ENCODE peak calls at places on chromosome 7, in eight cellular contexts. N is WERI-Rb-1, K is AG09319, F is upper lobe of right lung, G is endothelial cell of umbilical vein, A is kidney epithelial cell, I is NB4, S is tibial nerve. Y is an unnamed sample.
A peak's percentile ranks its signal among the peaks of the same experiment; 100 is the strongest.

GRCh38 chr7:18700147-18700546 is 204.6 kb downstream of the HDAC9 start:
- DNase-seq in G (no peak), K (no peak), S (no peak), A (no peak), N (peak; percentile 23), I (peak; percentile 40), F (no peak), Y (no peak)

GRCh38 chr7:148941598-148942280 is 57.6 kb upstream of the EZH2 start:
- DNase-seq in I (peak; percentile 95), F (peak; percentile 83), K (no peak), N (peak; percentile 92), A (no peak), S (peak; percentile 26), G (peak; percentile 72), Y (peak; percentile 53)

GRCh38 chr7:156635529-156636385 is 4.8 kb upstream of the RNF32 start:
- DNase-seq in F (no peak), S (no peak), A (no peak), K (no peak), I (no peak), N (no peak), G (no peak), Y (no peak)

GRCh38 chr7:19772323-19772722 is 1.1 kb downstream of the TMEM196 start:
- DNase-seq in A (no peak), N (no peak), K (no peak), S (no peak), G (no peak), F (no peak), I (no peak), Y (no peak)

GRCh38 chr7:21939136-21939857 is 6.4 kb downstream of the CDCA7L start:
- DNase-seq in G (peak; percentile 88), F (no peak), S (no peak), K (no peak), N (no peak), A (peak; percentile 61), I (no peak), Y (peak; percentile 9)

GRCh38 chr7:91772100-91772794 is 108.3 kb downstream of the MTERF1 start:
- DNase-seq in G (no peak), F (no peak), S (no peak), N (no peak), A (no peak), K (no peak), I (no peak), Y (peak; percentile 57)

GRCh38 chr7:140940866-140941265 is 16.1 kb upstream of the BRAF start:
- DNase-seq in I (no peak), S (no peak), A (no peak), N (no peak), F (no peak), G (no peak), K (no peak), Y (no peak)

GRCh38 chr7:140390466-140391190 is 7.7 kb downstream of the SLC37A3 start:
- DNase-seq in N (no peak), K (no peak), G (no peak), S (no peak), F (peak; percentile 40), I (peak; percentile 86), A (peak; percentile 72), Y (peak; percentile 43)

DNA sequence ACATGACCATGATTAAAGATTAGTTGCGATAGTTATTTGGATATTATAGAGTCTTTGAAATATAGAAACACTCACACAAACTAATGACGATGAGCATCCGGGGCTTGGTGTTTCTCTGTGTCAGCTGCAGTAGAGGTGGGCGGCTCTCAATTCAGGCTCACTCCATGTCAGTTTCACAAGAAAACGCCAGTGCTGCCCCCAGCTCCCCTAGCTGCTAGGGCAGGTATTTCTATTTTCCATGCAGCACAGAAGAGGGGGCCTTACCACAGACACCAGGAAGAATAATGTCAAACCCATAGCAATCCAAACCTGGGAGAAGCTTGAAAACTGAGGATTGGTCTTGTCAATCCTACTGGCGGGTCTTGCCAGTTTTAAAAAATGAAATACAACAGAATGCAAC is 197.1 kb downstream of the PHTF2 start:
- DNase-seq in G (no peak), K (no peak), A (no peak), F (no peak), N (no peak), I (no peak), S (no peak), Y (no peak)
- TF ChIP-seq CTCF in G (no peak), K (no peak), A (peak; percentile 38), F (no peak), N (no peak), I (peak; percentile 21), S (no peak), Y (no peak)

GRCh38 chr7:40447345-40447744 is 312.5 kb downstream of the SUGCT start:
- DNase-seq in A (no peak), S (no peak), G (no peak), I (peak; percentile 56), N (peak; percentile 16), K (no peak), F (no peak), Y (no peak)
- TF ChIP-seq CTCF in A (no peak), S (no peak), G (no peak), I (peak; percentile 37), N (peak; percentile 33), K (no peak), F (no peak), Y (no peak)

GRCh38 chr7:42986213-42986612 is 54.0 kb downstream of the MRPL32 start:
- DNase-seq in A (no peak), I (no peak), N (no peak), F (no peak), S (no peak), K (no peak), G (no peak), Y (no peak)
- TF ChIP-seq CTCF in A (no peak), I (no peak), N (no peak), F (no peak), S (no peak), K (no peak), G (no peak), Y (no peak)

GRCh38 chr7:130037703-130038102 is 13.5 kb downstream of the ZC3HC1 start:
- DNase-seq in N (no peak), F (no peak), A (no peak), K (no peak), G (no peak), I (no peak), S (no peak), Y (no peak)
- TF ChIP-seq CTCF in N (no peak), F (no peak), A (peak; percentile 42), K (peak; percentile 14), G (no peak), I (peak; percentile 30), S (no peak), Y (peak; percentile 56)

DNA sequence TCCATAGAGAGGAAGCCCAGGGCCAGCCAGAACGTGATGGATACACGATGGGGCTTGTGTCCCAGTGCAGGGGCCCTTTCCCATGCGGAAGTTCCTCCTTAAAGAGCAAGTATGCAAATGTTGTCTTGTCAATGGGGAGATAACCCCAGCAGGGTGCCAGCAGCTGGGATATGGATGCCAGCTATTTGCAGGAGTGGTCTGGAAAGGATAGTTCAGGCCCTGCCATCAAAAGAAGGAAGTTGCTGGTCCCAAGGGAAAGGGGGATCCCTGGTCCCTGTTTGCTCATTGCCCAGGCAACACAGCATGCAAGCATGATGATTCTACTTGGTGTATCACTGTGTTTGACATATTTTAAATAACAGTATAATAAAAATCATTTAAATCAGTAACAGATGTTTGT is 73.1 kb upstream of the HECW1 start:
- DNase-seq in A (no peak), S (no peak), I (peak; percentile 57), G (no peak), N (no peak), F (no peak), K (peak; percentile 15), Y (no peak)
- TF ChIP-seq CTCF in A (no peak), S (no peak), I (no peak), G (no peak), N (no peak), F (no peak), K (no peak), Y (no peak)

GRCh38 chr7:135239263-135239662 is 5.6 kb downstream of the STRA8 start:
- DNase-seq in I (no peak), A (no peak), F (no peak), N (no peak), S (no peak), K (no peak), G (no peak), Y (no peak)

GRCh38 chr7:135235841-135236240 is 2.2 kb downstream of the STRA8 start:
- DNase-seq in S (no peak), K (no peak), I (no peak), N (no peak), F (no peak), A (peak; percentile 9), G (no peak), Y (no peak)

GRCh38 chr7:135236727-135237126 is 3.1 kb downstream of the STRA8 start:
- DNase-seq in K (no peak), S (no peak), A (peak; percentile 82), G (no peak), N (no peak), F (no peak), I (peak; percentile 62), Y (no peak)

GRCh38 chr7:135240446-135240845 is 6.8 kb downstream of the STRA8 start:
- DNase-seq in K (no peak), G (no peak), A (no peak), S (no peak), F (no peak), N (no peak), I (no peak), Y (no peak)

DNA sequence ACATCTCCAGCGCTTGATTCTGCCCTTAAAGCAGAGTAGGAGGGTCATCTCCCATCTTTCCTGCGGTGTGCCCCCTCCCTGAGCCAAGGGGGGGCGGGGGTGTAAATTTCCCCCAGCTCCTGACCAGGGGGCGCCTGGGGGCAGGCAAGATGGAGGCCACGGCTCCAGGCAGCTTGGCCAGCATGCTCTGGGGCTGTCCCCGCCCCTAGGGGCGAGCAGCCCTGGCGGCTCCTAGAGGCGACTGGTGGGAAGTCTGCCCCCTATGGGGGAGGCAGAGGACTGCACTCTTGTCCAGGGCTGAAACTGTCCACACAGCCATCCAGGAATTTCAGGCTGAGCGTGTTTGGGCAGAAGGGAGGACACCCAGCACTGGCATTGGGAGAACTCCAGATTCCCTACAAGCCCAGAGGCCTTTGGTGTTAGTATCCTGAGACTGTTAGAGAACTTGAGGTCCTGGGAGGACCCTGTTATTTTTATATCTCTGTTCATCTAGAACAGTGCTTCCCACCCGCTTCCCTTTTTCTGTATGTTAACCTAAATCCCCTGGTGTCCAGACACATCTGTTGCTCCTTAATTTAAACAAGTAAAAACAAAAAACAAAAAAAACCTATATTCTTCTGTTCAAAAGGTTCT is 4.6 kb downstream of the STRA8 start:
- DNase-seq in F (no peak), S (no peak), K (no peak), G (no peak), N (no peak), I (peak; percentile 40), A (no peak), Y (no peak)
- TF ChIP-seq CTCF in F (peak; percentile 10), S (no peak), K (peak; percentile 21), G (peak; percentile 41), N (peak; percentile 63), I (peak; percentile 64), A (peak; percentile 46), Y (peak; percentile 35)

DNA sequence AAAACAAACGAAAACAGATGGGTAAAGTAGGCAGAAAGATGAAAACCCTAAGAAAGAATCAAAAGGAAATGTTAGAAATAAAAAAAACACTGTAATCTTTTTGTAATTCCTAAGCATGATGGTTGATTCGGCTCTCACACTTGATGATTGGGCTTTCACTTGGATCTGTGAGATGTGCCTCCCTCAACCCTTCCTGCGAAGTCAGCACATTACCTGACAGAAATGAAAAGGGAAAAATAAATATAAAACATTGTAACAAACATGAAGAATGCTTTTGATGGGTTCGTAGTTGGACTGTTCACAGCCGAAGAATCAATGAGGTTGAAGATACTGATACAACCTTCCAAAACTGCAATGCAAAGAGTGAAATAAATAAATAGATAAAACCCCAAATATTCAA is 99.8 kb downstream of the AKR1D1 start:
- DNase-seq in N (no peak), F (no peak), A (no peak), K (no peak), I (no peak), S (no peak), G (no peak), Y (no peak)
- TF ChIP-seq CTCF in N (no peak), F (no peak), A (no peak), K (no peak), I (no peak), S (no peak), G (no peak), Y (no peak)